ENCODE peak calls at places on chromosomes 11 and 22, in five cellular contexts. One of them, this sample, is unnamed.

GRCh38 chr11:6656581-6656915 is 939 bp upstream of the DCHS1 start:
- DNase-seq in NCI-H774: no peak
- DNase-seq in CD8-positive, alpha-beta T cell: no peak
- DNase-seq in NCI-H1436: no peak
- DNase-seq in dorsolateral prefrontal cortex: no peak
- DNase-seq in this sample: no peak

GRCh38 chr11:122317337-122317736 is 201.3 kb upstream of the BLID start:
- DNase-seq in NCI-H774: no peak
- DNase-seq in CD8-positive, alpha-beta T cell: no peak
- DNase-seq in NCI-H1436: no peak
- DNase-seq in dorsolateral prefrontal cortex: no peak
- DNase-seq in this sample: no peak

GRCh38 chr22:23065495-23066122 is 4.7 kb upstream of the GNAZ start:
- DNase-seq in NCI-H774: no peak
- DNase-seq in CD8-positive, alpha-beta T cell: peak
- DNase-seq in NCI-H1436: no peak
- DNase-seq in dorsolateral prefrontal cortex: peak
- DNase-seq in this sample: no peak

GRCh38 chr11:75174781-75175370 is 24.0 kb downstream of the SLCO2B1 start:
- DNase-seq in NCI-H774: no peak
- DNase-seq in CD8-positive, alpha-beta T cell: no peak
- DNase-seq in NCI-H1436: no peak
- DNase-seq in dorsolateral prefrontal cortex: no peak
- DNase-seq in this sample: no peak

GRCh38 chr11:58744988-58745704 is 13.4 kb upstream of the GLYAT start:
- DNase-seq in NCI-H774: no peak
- DNase-seq in CD8-positive, alpha-beta T cell: no peak
- DNase-seq in NCI-H1436: no peak
- DNase-seq in dorsolateral prefrontal cortex: no peak
- DNase-seq in this sample: no peak

GRCh38 chr11:345179-345578 is 24.1 kb upstream of the B4GALNT4 start:
- DNase-seq in NCI-H774: no peak
- DNase-seq in CD8-positive, alpha-beta T cell: no peak
- DNase-seq in NCI-H1436: no peak
- DNase-seq in dorsolateral prefrontal cortex: no peak
- DNase-seq in this sample: no peak

GRCh38 chr11:104484784-104485554 is 321.0 kb upstream of the PDGFD start:
- DNase-seq in NCI-H774: no peak
- DNase-seq in CD8-positive, alpha-beta T cell: no peak
- DNase-seq in NCI-H1436: no peak
- DNase-seq in dorsolateral prefrontal cortex: no peak
- DNase-seq in this sample: no peak

GRCh38 chr22:19174106-19175025 is 4.2 kb downstream of the SLC25A1 start:
- DNase-seq in NCI-H774: no peak
- DNase-seq in CD8-positive, alpha-beta T cell: no peak
- DNase-seq in NCI-H1436: no peak
- DNase-seq in dorsolateral prefrontal cortex: no peak
- DNase-seq in this sample: no peak

GRCh38 chr11:34658071-34659015 is 37.5 kb downstream of the EHF start:
- DNase-seq in NCI-H774: no peak
- DNase-seq in CD8-positive, alpha-beta T cell: no peak
- DNase-seq in NCI-H1436: no peak
- DNase-seq in dorsolateral prefrontal cortex: no peak
- DNase-seq in this sample: no peak

GRCh38 chr11:42012261-42012660 is 552.8 kb upstream of the LRRC4C start:
- DNase-seq in NCI-H774: no peak
- DNase-seq in CD8-positive, alpha-beta T cell: no peak
- DNase-seq in NCI-H1436: no peak
- DNase-seq in dorsolateral prefrontal cortex: no peak
- DNase-seq in this sample: no peak

GRCh38 chr11:47916361-47916841 is 64.0 kb upstream of the PTPRJ start:
- DNase-seq in NCI-H774: no peak
- DNase-seq in CD8-positive, alpha-beta T cell: no peak
- DNase-seq in NCI-H1436: no peak
- DNase-seq in dorsolateral prefrontal cortex: no peak
- DNase-seq in this sample: no peak

GRCh38 chr22:28952857-28953256 is 69.5 kb downstream of the ZNRF3 start:
- DNase-seq in NCI-H774: no peak
- DNase-seq in CD8-positive, alpha-beta T cell: no peak
- DNase-seq in NCI-H1436: no peak
- DNase-seq in dorsolateral prefrontal cortex: no peak
- DNase-seq in this sample: no peak

GRCh38 chr11:1197886-1198765 is 24.7 kb upstream of the MUC5B start:
- DNase-seq in NCI-H774: no peak
- DNase-seq in CD8-positive, alpha-beta T cell: peak
- DNase-seq in NCI-H1436: no peak
- DNase-seq in dorsolateral prefrontal cortex: peak
- DNase-seq in this sample: no peak

GRCh38 chr11:61173456-61173855 is 12.2 kb upstream of the VPS37C start:
- DNase-seq in NCI-H774: no peak
- DNase-seq in CD8-positive, alpha-beta T cell: no peak
- DNase-seq in NCI-H1436: no peak
- DNase-seq in dorsolateral prefrontal cortex: no peak
- DNase-seq in this sample: no peak

GRCh38 chr11:22539851-22540376 is 85.7 kb downstream of the FANCF start:
- DNase-seq in NCI-H774: no peak
- DNase-seq in CD8-positive, alpha-beta T cell: no peak
- DNase-seq in NCI-H1436: no peak
- DNase-seq in dorsolateral prefrontal cortex: no peak
- DNase-seq in this sample: no peak

GRCh38 chr11:3781423-3781822 is 15.9 kb downstream of the NUP98 start:
- DNase-seq in NCI-H774: no peak
- DNase-seq in CD8-positive, alpha-beta T cell: no peak
- DNase-seq in NCI-H1436: no peak
- DNase-seq in dorsolateral prefrontal cortex: no peak
- DNase-seq in this sample: no peak

GRCh38 chr11:68714047-68714856 is 29.9 kb downstream of the GAL start:
- DNase-seq in NCI-H774: no peak
- DNase-seq in CD8-positive, alpha-beta T cell: no peak
- DNase-seq in NCI-H1436: no peak
- DNase-seq in dorsolateral prefrontal cortex: no peak
- DNase-seq in this sample: no peak

GRCh38 chr11:62394825-62395538 is 23.9 kb upstream of the SCGB1A1 start:
- DNase-seq in NCI-H774: peak
- DNase-seq in CD8-positive, alpha-beta T cell: peak
- DNase-seq in NCI-H1436: peak
- DNase-seq in dorsolateral prefrontal cortex: peak
- DNase-seq in this sample: peak

GRCh38 chr22:49632199-49633009 is 195.3 kb downstream of the BRD1 start:
- DNase-seq in NCI-H774: no peak
- DNase-seq in CD8-positive, alpha-beta T cell: no peak
- DNase-seq in NCI-H1436: peak
- DNase-seq in dorsolateral prefrontal cortex: peak
- DNase-seq in this sample: no peak

GRCh38 chr22:46263208-46263575 is at the start of gene PKDREJ:
- DNase-seq in NCI-H774: no peak
- DNase-seq in CD8-positive, alpha-beta T cell: no peak
- DNase-seq in NCI-H1436: no peak
- DNase-seq in dorsolateral prefrontal cortex: no peak
- DNase-seq in this sample: no peak

GRCh38 chr22:24894998-24895397 is 51.5 kb downstream of the LHFPL7 start:
- DNase-seq in NCI-H774: no peak
- DNase-seq in CD8-positive, alpha-beta T cell: no peak
- DNase-seq in NCI-H1436: no peak
- DNase-seq in dorsolateral prefrontal cortex: no peak
- DNase-seq in this sample: no peak

GRCh38 chr22:49365910-49366309 is 461.8 kb downstream of the BRD1 start:
- DNase-seq in NCI-H774: peak
- DNase-seq in CD8-positive, alpha-beta T cell: no peak
- DNase-seq in NCI-H1436: no peak
- DNase-seq in dorsolateral prefrontal cortex: peak
- DNase-seq in this sample: no peak

GRCh38 chr11:68215524-68216170 is 2.6 kb upstream of the KMT5B start:
- DNase-seq in NCI-H774: no peak
- DNase-seq in CD8-positive, alpha-beta T cell: no peak
- DNase-seq in NCI-H1436: no peak
- DNase-seq in dorsolateral prefrontal cortex: no peak
- DNase-seq in this sample: no peak

GRCh38 chr11:55106391-55106790 is 155.6 kb upstream of the TRIM48 start:
- DNase-seq in NCI-H774: no peak
- DNase-seq in CD8-positive, alpha-beta T cell: no peak
- DNase-seq in NCI-H1436: no peak
- DNase-seq in dorsolateral prefrontal cortex: no peak
- DNase-seq in this sample: no peak

GRCh38 chr22:24175160-24175808 is 6.0 kb upstream of the SUSD2 start:
- DNase-seq in NCI-H774: no peak
- DNase-seq in CD8-positive, alpha-beta T cell: peak
- DNase-seq in NCI-H1436: no peak
- DNase-seq in dorsolateral prefrontal cortex: peak
- DNase-seq in this sample: peak

GRCh38 chr22:18975434-18976196 is 39.5 kb upstream of the PRODH start:
- DNase-seq in NCI-H774: no peak
- DNase-seq in CD8-positive, alpha-beta T cell: no peak
- DNase-seq in NCI-H1436: no peak
- DNase-seq in dorsolateral prefrontal cortex: no peak
- DNase-seq in this sample: no peak